ENCODE peak calls at places on chromosomes 13 and 19, in five cellular contexts. P is heart right ventricle; K is stimulated activated CD4-positive, alpha-beta T cell treated with anti-CD3 and anti-CD28 coated beads, Interleukin-15, amount 100 ng/mL, for 1 hour; Q is CD8-positive, alpha-beta memory T cell; U is non-pigmented ciliary epithelial cell. O is an unnamed sample.
A peak's percentile ranks its signal among the peaks of the same experiment; 100 is the strongest.

GRCh38 chr13:27638521-27638920 is 16.8 kb downstream of the POLR1D start:
- DNase-seq in P (no peak), K (no peak), Q (no peak), U (no peak), O (no peak)

GRCh38 chr13:102580552-102581169 is 16.1 kb upstream of the TPP2 start:
- DNase-seq in P (peak; percentile 38), K (no peak), Q (no peak), U (peak; percentile 53), O (peak; percentile 34)

GRCh38 chr19:12996542-12997094 is 1.3 kb downstream of the NFIX start:
- DNase-seq in P (peak; percentile 40), K (no peak), Q (no peak), U (no peak), O (no peak)

GRCh38 chr19:9862897-9863296 is 27.8 kb downstream of the PIN1 start:
- DNase-seq in P (no peak), K (no peak), Q (no peak), U (no peak), O (no peak)

GRCh38 chr13:51148952-51149573 is 38.0 kb upstream of the C13orf42 start:
- DNase-seq in P (peak; percentile 21), K (no peak), Q (no peak), U (no peak), O (no peak)

GRCh38 chr19:30664358-30665058 is 292.3 kb downstream of the ZNF536 start:
- DNase-seq in P (peak; percentile 49), K (no peak), Q (no peak), U (no peak), O (no peak)

GRCh38 chr19:14556662-14557188 is 15.1 kb downstream of the NDUFB7 start:
- DNase-seq in P (peak; percentile 73), K (peak; percentile 32), Q (peak; percentile 66), U (no peak), O (peak; percentile 67)

GRCh38 chr13:27334774-27335490 is 64.3 kb downstream of the RASL11A start:
- DNase-seq in P (no peak), K (no peak), Q (no peak), U (no peak), O (no peak)

GRCh38 chr13:42758515-42758914 is 22.9 kb upstream of the FAM216B start:
- DNase-seq in P (no peak), K (no peak), Q (no peak), U (no peak), O (no peak)

O was measured in effector CD4-positive, alpha-beta T cell.